ENCODE peak calls at places on chromosomes 11 and 22, in five cellular contexts. W is RWPE2; O is CD4-positive, alpha-beta T cell; Q is uterus; L is CD8-positive, alpha-beta T cell. P is an unnamed sample.

GRCh38 chr11:88068848-88069554 is 106.2 kb downstream of the RAB38 start:
- DNase-seq in W (peak), O (no peak), Q (no peak), L (no peak), P (no peak)

GRCh38 chr11:65695459-65696241 is 16.4 kb upstream of the KAT5 start:
- DNase-seq in W (no peak), O (no peak), Q (peak), L (no peak), P (no peak)

GRCh38 chr11:96869207-96869606 is 479.4 kb downstream of the JRKL start:
- DNase-seq in W (no peak), O (no peak), Q (no peak), L (no peak), P (no peak)

GRCh38 chr11:69894126-69895047 is 75.2 kb upstream of the FGF3 start:
- DNase-seq in W (peak), O (no peak), Q (no peak), L (no peak), P (no peak)

GRCh38 chr11:74000770-74001169 is 8.1 kb downstream of the UCP3 start:
- DNase-seq in W (no peak), O (peak), Q (no peak), L (no peak), P (no peak)

GRCh38 chr22:36546092-36546804 is 17.3 kb upstream of the EIF3D start:
- DNase-seq in W (no peak), O (peak), Q (no peak), L (no peak), P (peak)

GRCh38 chr22:49525366-49525765 is 302.3 kb downstream of the BRD1 start:
- DNase-seq in W (no peak), O (no peak), Q (no peak), L (no peak), P (no peak)

GRCh38 chr11:44311339-44312261 is 1.7 kb upstream of the ALX4 start:
- DNase-seq in W (no peak), O (no peak), Q (no peak), L (no peak), P (no peak)

GRCh38 chr11:8297781-8298440 is 34.2 kb upstream of the LMO1 start:
- DNase-seq in W (no peak), O (no peak), Q (no peak), L (no peak), P (no peak)

GRCh38 chr11:76240143-76240505 is 33.8 kb upstream of the WNT11 start:
- DNase-seq in W (no peak), O (no peak), Q (no peak), L (no peak), P (no peak)

GRCh38 chr22:28817919-28818859 is 17.8 kb upstream of the XBP1 start:
- DNase-seq in W (no peak), O (no peak), Q (no peak), L (no peak), P (no peak)

GRCh38 chr11:35751664-35752061 is 89.1 kb downstream of the TRIM44 start:
- DNase-seq in W (no peak), O (no peak), Q (no peak), L (no peak), P (no peak)

GRCh38 chr11:100890779-100891178 is 203.7 kb downstream of the ARHGAP42 start:
- DNase-seq in W (no peak), O (no peak), Q (no peak), L (no peak), P (no peak)

GRCh38 chr22:30882974-30883533 is 85.5 kb downstream of the MORC2 start:
- DNase-seq in W (no peak), O (no peak), Q (no peak), L (no peak), P (no peak)

GRCh38 chr11:76523786-76524436 is 79.1 kb downstream of the EMSY start:
- DNase-seq in W (no peak), O (no peak), Q (no peak), L (no peak), P (no peak)

GRCh38 chr11:70338594-70338993 is 59.7 kb upstream of the CTTN start:
- DNase-seq in W (no peak), O (no peak), Q (no peak), L (no peak), P (no peak)

GRCh38 chr11:126139541-126140091 is 71.8 kb downstream of the RPUSD4 start:
- DNase-seq in W (no peak), O (no peak), Q (peak), L (no peak), P (no peak)

GRCh38 chr11:13637125-13638119 is 31.0 kb upstream of the FAR1 start:
- DNase-seq in W (no peak), O (no peak), Q (no peak), L (no peak), P (no peak)

GRCh38 chr11:128399186-128399585 is 188.2 kb downstream of the ETS1 start:
- DNase-seq in W (no peak), O (no peak), Q (no peak), L (no peak), P (no peak)

GRCh38 chr22:49077036-49077393 is 750.7 kb downstream of the BRD1 start:
- DNase-seq in W (no peak), O (no peak), Q (no peak), L (no peak), P (no peak)

GRCh38 chr22:20471126-20471833 is 24.3 kb downstream of the KLHL22 start:
- DNase-seq in W (no peak), O (no peak), Q (no peak), L (no peak), P (no peak)

GRCh38 chr11:66288138-66288865 is 641 bp downstream of the YIF1A start:
- DNase-seq in W (no peak), O (no peak), Q (no peak), L (no peak), P (no peak)

GRCh38 chr11:68976095-68976494 is 4.7 kb downstream of the MRGPRD start:
- DNase-seq in W (no peak), O (no peak), Q (no peak), L (no peak), P (no peak)

GRCh38 chr11:64918056-64918455 is 1.0 kb upstream of the ATG2A start:
- DNase-seq in W (no peak), O (no peak), Q (no peak), L (no peak), P (no peak)

DNA sequence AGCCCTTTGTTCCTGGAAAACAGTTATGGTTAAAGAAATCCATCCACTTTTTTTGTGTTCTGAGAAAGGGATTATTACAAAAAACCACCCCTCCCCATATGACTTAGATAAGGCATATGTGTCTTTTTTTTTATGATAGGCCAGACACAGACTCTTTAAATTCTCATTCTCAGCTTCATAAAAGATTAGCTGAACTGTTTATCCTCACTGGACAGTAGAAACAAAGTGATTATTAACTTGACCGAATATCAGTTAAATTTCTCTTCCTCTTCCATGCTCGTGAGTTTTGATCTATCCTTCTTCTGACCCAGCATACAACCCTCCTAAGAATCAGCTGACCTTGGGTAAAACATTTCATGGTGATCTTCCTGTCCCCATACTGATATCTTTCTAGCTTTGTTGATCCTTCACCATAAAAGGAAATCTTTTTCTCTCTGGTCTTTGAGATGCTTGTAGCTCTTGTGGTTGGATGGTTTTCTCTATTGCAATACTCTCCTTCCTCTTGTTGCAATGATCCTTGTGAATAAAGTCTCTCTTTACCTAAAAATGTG is 26.2 kb downstream of the OR2AG2 start:
- DNase-seq in W (no peak), O (no peak), Q (no peak), L (no peak), P (no peak)
- H3K27ac ChIP-seq in W (no peak), O (peak), Q (peak), L (peak), P (peak)

GRCh38 chr22:19058713-19059451 is 63.3 kb downstream of the DGCR2 start:
- DNase-seq in W (no peak), O (no peak), Q (no peak), L (no peak), P (no peak)
- H3K27ac ChIP-seq in W (no peak), O (no peak), Q (no peak), L (no peak), P (no peak)

GRCh38 chr11:121589946-121590537 is 137.3 kb upstream of the SORL1-AS1 start:
- DNase-seq in W (no peak), O (no peak), Q (no peak), L (no peak), P (no peak)
- H3K27ac ChIP-seq in W (no peak), O (no peak), Q (no peak), L (no peak), P (no peak)

DNA sequence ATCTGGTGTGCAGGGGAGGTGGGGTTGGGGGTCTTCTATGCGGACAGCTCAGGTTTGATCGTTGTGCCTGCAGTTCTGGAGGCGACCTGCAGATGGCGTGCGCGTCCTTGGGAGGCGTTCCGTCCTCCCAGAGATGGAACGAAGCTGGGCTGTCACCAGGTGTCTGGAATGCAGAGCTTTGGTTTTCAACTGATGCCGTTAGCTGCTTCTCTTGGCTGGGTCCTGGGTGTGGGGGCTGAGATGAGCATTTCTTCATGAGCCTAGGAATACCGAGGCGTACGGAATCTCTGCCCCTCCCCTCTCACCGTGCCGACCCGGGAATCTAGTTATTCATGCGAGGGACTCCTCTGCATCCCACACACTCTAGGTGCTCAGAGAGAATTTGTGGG is 98.6 kb downstream of the CEP164 start:
- DNase-seq in W (no peak), O (peak), Q (peak), L (peak), P (peak)
- H3K27ac ChIP-seq in W (no peak), O (no peak), Q (no peak), L (no peak), P (no peak)

GRCh38 chr22:41524283-41524682 is 20.0 kb downstream of the POLR3H start:
- DNase-seq in W (no peak), O (no peak), Q (peak), L (no peak), P (no peak)
- H3K27ac ChIP-seq in W (no peak), O (no peak), Q (peak), L (peak), P (peak)

DNA sequence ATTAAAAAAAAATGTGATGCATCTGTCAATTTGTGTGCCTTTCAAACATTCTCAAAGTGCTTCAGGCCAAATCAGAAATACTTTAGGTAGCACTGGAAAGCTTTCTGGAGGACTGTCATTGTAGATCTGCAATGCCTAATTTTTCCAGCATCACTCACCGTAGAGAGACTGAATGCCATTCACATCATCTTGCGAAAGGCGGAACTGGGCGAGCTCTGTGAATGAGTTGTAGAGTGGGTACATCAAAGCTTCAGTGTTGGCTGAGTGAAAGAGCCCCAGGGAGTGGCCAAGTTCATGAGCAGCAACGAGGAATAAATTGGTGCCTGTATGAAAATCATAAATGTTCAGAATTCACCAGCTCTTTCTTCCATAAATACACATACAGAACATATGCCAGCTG is 4.0 kb downstream of the MMP10 start:
- DNase-seq in W (no peak), O (no peak), Q (no peak), L (no peak), P (no peak)
- H3K27ac ChIP-seq in W (no peak), O (no peak), Q (no peak), L (no peak), P (no peak)